ENCODE peak calls at places on chromosomes 2 and 18, in four cellular contexts. Q, M, J and X are unnamed samples.

GRCh38 chr2:30373881-30374302 is 73.2 kb upstream of the LCLAT1 start:
- DNase-seq in M (no peak), Q (no peak), J (peak; percentile 9), X (no peak)

GRCh38 chr2:225041871-225042799 is at the start of gene DOCK10:
- DNase-seq in J (peak; percentile 34), M (no peak), Q (no peak), X (no peak)

GRCh38 chr18:57802166-57802868 is 798 bp downstream of the ATP8B1 start:
- DNase-seq in M (no peak), Q (no peak), J (no peak), X (peak; percentile 55)

GRCh38 chr18:3306391-3306790 is 44.5 kb downstream of the MYL12B start:
- DNase-seq in M (no peak), Q (no peak), J (no peak), X (no peak)

GRCh38 chr18:59049726-59050660 is 89.7 kb upstream of the SEC11C start:
- DNase-seq in Q (no peak), J (peak; percentile 98), M (no peak), X (no peak)

GRCh38 chr2:24304098-24304497 is 56.2 kb downstream of the ITSN2 start:
- DNase-seq in Q (peak; percentile 4), J (no peak), M (peak; percentile 88), X (peak; percentile 85)

GRCh38 chr2:37105150-37105549 is 20.8 kb downstream of the GPATCH11 start:
- DNase-seq in M (no peak), J (no peak), Q (no peak), X (no peak)

GRCh38 chr2:85807756-85808155 is 54.0 kb downstream of the ATOH8 start:
- DNase-seq in Q (no peak), M (no peak), J (no peak), X (peak; percentile 50)

GRCh38 chr2:65416945-65417344 is 15.5 kb downstream of the SPRED2 start:
- DNase-seq in M (no peak), Q (no peak), J (no peak), X (no peak)

GRCh38 chr2:357811-358210 is 69.9 kb upstream of the ALKAL2 start:
- DNase-seq in Q (no peak), J (no peak), M (no peak), X (peak; percentile 23)

GRCh38 chr2:55420901-55421300 is 1.2 kb upstream of the CCDC88A start:
- DNase-seq in J (no peak), Q (no peak), M (no peak), X (no peak)

GRCh38 chr2:188193230-188193629 is 98.4 kb upstream of the GULP1 start:
- DNase-seq in M (no peak), Q (no peak), J (no peak), X (no peak)

GRCh38 chr2:190180313-190181065 is 118.0 kb upstream of the MSTN start:
- DNase-seq in J (peak; percentile 86), Q (no peak), M (no peak), X (peak; percentile 67)

GRCh38 chr2:99891358-99891757 is 251.0 kb downstream of the AFF3 start:
- DNase-seq in Q (no peak), J (no peak), M (no peak), X (no peak)

GRCh38 chr18:57084331-57085298 is 62.3 kb upstream of the BOD1L2 start:
- DNase-seq in M (no peak), Q (no peak), J (no peak), X (no peak)

GRCh38 chr2:38076710-38077430 is 919 bp upstream of the CYP1B1 start:
- DNase-seq in J (peak; percentile 87), M (peak; percentile 67), Q (no peak), X (peak; percentile 85)

GRCh38 chr2:240465765-240466578 is 30.5 kb downstream of the GPC1 start:
- DNase-seq in Q (no peak), J (no peak), M (no peak), X (peak; percentile 47)

GRCh38 chr18:48566588-48566987 is 27.8 kb downstream of the CTIF start:
- DNase-seq in M (no peak), J (no peak), Q (no peak), X (no peak)

GRCh38 chr18:3151379-3152264 is 68.1 kb downstream of the MYOM1 start:
- DNase-seq in J (no peak), M (no peak), Q (no peak), X (no peak)

GRCh38 chr2:223696719-223697118 is 94.6 kb upstream of the SCG2 start:
- DNase-seq in M (no peak), Q (peak; percentile 23), J (no peak), X (no peak)

GRCh38 chr2:19392191-19392590 is 33.8 kb upstream of the OSR1 start:
- DNase-seq in Q (no peak), J (no peak), M (no peak), X (no peak)

GRCh38 chr2:123953848-123954247 is 71.2 kb upstream of the CNTNAP5 start:
- DNase-seq in Q (peak; percentile 25), J (no peak), M (no peak), X (no peak)

GRCh38 chr2:121087117-121087516 is 197.9 kb downstream of the TFCP2L1 start:
- DNase-seq in Q (no peak), M (no peak), J (no peak), X (no peak)

GRCh38 chr2:28579606-28580005 is 83.7 kb downstream of the PLB1 start:
- DNase-seq in Q (no peak), J (peak; percentile 38), M (no peak), X (no peak)

GRCh38 chr2:40127890-40128548 is 323.9 kb downstream of the SLC8A1 start:
- DNase-seq in J (no peak), Q (no peak), M (no peak), X (no peak)

GRCh38 chr2:186783254-186783653 is 65.7 kb downstream of the ZSWIM2 start:
- DNase-seq in J (no peak), M (no peak), Q (no peak), X (no peak)

GRCh38 chr2:239870863-239871262 is 154.3 kb downstream of the NDUFA10 start:
- DNase-seq in M (no peak), J (no peak), Q (no peak), X (peak; percentile 28)

GRCh38 chr2:41400057-41400665 is 647.7 kb upstream of the PKDCC start:
- DNase-seq in M (no peak), J (peak; percentile 68), Q (no peak), X (no peak)

GRCh38 chr18:79520473-79521390 is 125.0 kb downstream of the NFATC1 start:
- DNase-seq in J (no peak), Q (no peak), M (no peak), X (no peak)

GRCh38 chr2:62586981-62587380 is 81.0 kb upstream of the TMEM17 start:
- DNase-seq in J (no peak), Q (no peak), M (no peak), X (no peak)

GRCh38 chr18:72086421-72086820 is 457.7 kb downstream of the CBLN2 start:
- DNase-seq in Q (no peak), M (no peak), J (no peak), X (no peak)

GRCh38 chr18:80185545-80185944 is 61.8 kb downstream of the PARD6G start:
- DNase-seq in M (no peak), Q (no peak), J (no peak), X (no peak)

GRCh38 chr2:233440314-233440713 is 86.0 kb downstream of the DGKD start:
- DNase-seq in M (no peak), J (no peak), Q (no peak), X (no peak)

GRCh38 chr2:105609756-105610397 is 134.8 kb upstream of the NCK2 start:
- DNase-seq in M (no peak), J (no peak), Q (no peak), X (no peak)

GRCh38 chr2:105611328-105611627 is 133.4 kb upstream of the NCK2 start:
- DNase-seq in J (no peak), M (no peak), Q (no peak), X (no peak)

GRCh38 chr2:105615352-105615751 is 129.4 kb upstream of the NCK2 start:
- DNase-seq in M (no peak), J (no peak), Q (no peak), X (no peak)

GRCh38 chr2:105610444-105611327 is 134.0 kb upstream of the NCK2 start:
- DNase-seq in J (no peak), M (no peak), Q (no peak), X (no peak)

DNA sequence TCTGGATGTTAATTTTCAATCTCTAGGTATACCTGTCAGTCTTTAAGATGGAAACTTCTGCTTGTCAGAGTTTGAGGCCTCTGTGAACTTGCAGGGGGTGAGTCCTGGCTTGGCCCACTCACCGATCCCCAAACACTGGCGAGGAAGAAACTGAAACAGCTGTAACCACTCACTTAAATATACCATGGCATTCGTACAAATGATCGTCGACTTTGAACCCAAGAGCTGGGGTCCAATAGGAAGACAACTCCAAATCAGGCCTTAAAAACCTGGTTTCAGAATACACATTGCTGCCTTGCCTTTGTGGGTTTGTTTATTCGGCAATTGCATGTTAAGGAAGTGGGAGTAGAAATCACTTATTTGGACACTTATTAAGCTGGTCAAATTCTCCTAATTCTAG is 132.7 kb upstream of the NCK2 start:
- DNase-seq in M (no peak), Q (no peak), J (no peak), X (no peak)
- H3K4me3 ChIP-seq in M (no peak overlapping the region), Q (no peak overlapping the region), J (no peak overlapping the region), X (no peak overlapping the region)

GRCh38 chr2:54396107-54396506 is 60.0 kb upstream of the SPTBN1 start:
- DNase-seq in Q (no peak), J (no peak), M (no peak), X (no peak)

GRCh38 chr2:54394392-54394791 is 61.7 kb upstream of the SPTBN1 start:
- DNase-seq in Q (no peak), M (no peak), J (no peak), X (no peak)

GRCh38 chr2:54401592-54401991 is 54.5 kb upstream of the SPTBN1 start:
- DNase-seq in Q (no peak), M (no peak), J (no peak), X (no peak)

GRCh38 chr2:54392925-54393324 is 63.2 kb upstream of the SPTBN1 start:
- DNase-seq in M (no peak), Q (no peak), J (no peak), X (no peak)

GRCh38 chr2:54396798-54397197 is 59.3 kb upstream of the SPTBN1 start:
- DNase-seq in J (no peak), Q (no peak), M (no peak), X (no peak)
- H3K4me3 ChIP-seq in J (no peak overlapping the region), Q (no peak overlapping the region), M (no peak overlapping the region), X (no peak overlapping the region)

GRCh38 chr2:51027968-51028367 is 4.0 kb downstream of the NRXN1 start:
- DNase-seq in Q (no peak), M (no peak), J (no peak), X (no peak)
- H3K4me3 ChIP-seq in Q (no peak overlapping the region), M (no peak overlapping the region), J (no peak overlapping the region), X (no peak overlapping the region)

GRCh38 chr2:74138219-74138951 is 9.3 kb downstream of the BOLA3 start:
- DNase-seq in Q (no peak), J (no peak), M (no peak), X (peak; percentile 18)

GRCh38 chr2:74137651-74138050 is 10.1 kb downstream of the BOLA3 start:
- DNase-seq in J (no peak), M (no peak), Q (no peak), X (peak; percentile 50)

GRCh38 chr2:74146929-74147728 is 583 bp downstream of the BOLA3 start:
- DNase-seq in M (peak; percentile 22), Q (no peak), J (peak; percentile 32), X (peak; percentile 58)

GRCh38 chr2:74138952-74139323 is 8.8 kb downstream of the BOLA3 start:
- DNase-seq in M (no peak), Q (no peak), J (peak; percentile 30), X (no peak)

DNA sequence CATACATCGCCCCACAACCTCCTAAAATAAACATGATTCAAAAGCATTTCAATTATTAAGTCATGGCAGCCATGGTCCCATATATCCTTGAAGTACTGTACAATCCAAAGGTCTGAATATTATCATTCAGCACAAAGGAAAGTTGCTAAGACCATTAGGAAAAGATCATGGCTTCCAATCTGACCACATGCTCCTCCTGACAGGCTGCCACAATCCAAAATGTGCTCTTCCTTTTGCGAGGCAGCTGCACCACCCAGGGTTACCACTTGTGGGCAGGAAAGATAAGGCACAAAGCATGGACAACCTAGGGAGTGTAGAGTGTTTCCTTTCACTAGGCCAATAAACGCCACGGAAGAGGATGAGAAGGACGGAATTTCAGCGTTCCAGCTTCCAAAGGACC is 5.4 kb downstream of the BOLA3 start:
- DNase-seq in Q (no peak), M (no peak), J (peak; percentile 69), X (no peak)
- H3K4me3 ChIP-seq in Q (no peak overlapping the region), M (no peak overlapping the region), J (no peak overlapping the region), X (no peak overlapping the region)